ENCODE peak calls at places on chromosomes 2 and 18, in six cellular contexts. X, O, U, I, Q and W are unnamed samples.

GRCh38 chr2:16130906-16131400 is 190.6 kb downstream of the MYCN start:
- DNase-seq in I (no peak), O (no peak), X (no peak), U (no peak), Q (no peak), W (no peak)

GRCh38 chr2:240585101-240585500 is 1.4 kb upstream of the CAPN10 start:
- DNase-seq in I (no peak), X (peak; percentile 26), Q (no peak), O (no peak), U (peak; percentile 97), W (no peak)

GRCh38 chr2:124039032-124039431 is 13.9 kb downstream of the CNTNAP5 start:
- DNase-seq in O (no peak), I (no peak), U (no peak), Q (no peak), X (no peak), W (no peak)

GRCh38 chr2:242059566-242059965 is 190.0 kb downstream of the RTP5 start:
- DNase-seq in I (no peak), X (no peak), Q (no peak), O (no peak), U (no peak), W (no peak)

GRCh38 chr2:19185061-19185460 is 173.4 kb downstream of the OSR1 start:
- DNase-seq in I (no peak), X (no peak), U (no peak), Q (no peak), O (no peak), W (no peak)

GRCh38 chr18:55251186-55251995 is 292.1 kb upstream of the CCDC68 start:
- DNase-seq in I (no peak), U (no peak), X (no peak), Q (no peak), O (no peak), W (no peak)

GRCh38 chr18:69400253-69400975 is at the start of gene DOK6:
- DNase-seq in O (peak; percentile 43), I (no peak), X (peak; percentile 62), Q (peak; percentile 67), U (no peak), W (no peak)

GRCh38 chr2:65431417-65432226 is 777 bp downstream of the SPRED2 start:
- DNase-seq in O (peak; percentile 57), X (peak; percentile 76), U (peak; percentile 91), I (peak; percentile 58), Q (peak; percentile 39), W (no peak)

GRCh38 chr2:20635698-20636584 is 15.0 kb downstream of the HS1BP3 start:
- DNase-seq in O (peak; percentile 90), I (no peak), X (peak; percentile 90), U (peak; percentile 49), Q (peak; percentile 90), W (peak; percentile 48)

GRCh38 chr2:191601060-191601459 is 76.9 kb upstream of the NABP1 start:
- DNase-seq in O (no peak), Q (no peak), I (no peak), X (peak; percentile 70), U (no peak), W (no peak)

GRCh38 chr2:190718652-190719526 is 70.0 kb downstream of the NAB1 start:
- DNase-seq in Q (no peak), U (no peak), O (no peak), I (no peak), X (no peak), W (no peak)

GRCh38 chr18:58286793-58287625 is 243.0 kb downstream of the NEDD4L start:
- DNase-seq in X (no peak), Q (no peak), U (no peak), I (no peak), O (no peak), W (no peak)

GRCh38 chr18:58287626-58288289 is 243.7 kb downstream of the NEDD4L start:
- DNase-seq in I (no peak), U (no peak), X (no peak), O (no peak), Q (no peak), W (no peak)

GRCh38 chr18:58291131-58291530 is 247.1 kb downstream of the NEDD4L start:
- DNase-seq in I (no peak), X (no peak), U (no peak), Q (no peak), O (no peak), W (no peak)

GRCh38 chr18:58290059-58290747 is 246.2 kb downstream of the NEDD4L start:
- DNase-seq in U (no peak), X (no peak), O (no peak), Q (no peak), I (no peak), W (no peak)

GRCh38 chr18:58288922-58289797 is 245.1 kb downstream of the NEDD4L start:
- DNase-seq in O (peak; percentile 14), U (no peak), X (no peak), Q (peak; percentile 48), I (no peak), W (no peak)
- H3K27ac ChIP-seq in O (no peak overlapping the region), U (no peak overlapping the region), X (no peak overlapping the region), Q (no peak overlapping the region), I (no peak overlapping the region), W (no peak overlapping the region)

GRCh38 chr2:45652090-45653050 is 895 bp downstream of the PRKCE start:
- DNase-seq in X (peak; percentile 80), I (peak; percentile 13), U (peak; percentile 36), Q (peak; percentile 50), O (peak; percentile 65), W (no peak)
- H3K27ac ChIP-seq in X (peak overlapping the region; percentile 96), I (peak overlapping the region; percentile 62), U (no peak overlapping the region), Q (peak overlapping the region; percentile 98), O (peak overlapping the region; percentile 67), W (peak overlapping the region; percentile 36)

GRCh38 chr2:62663920-62664319 is 41.6 kb upstream of the EHBP1 start:
- DNase-seq in X (no peak), I (no peak), U (no peak), Q (no peak), O (no peak), W (no peak)
- H3K27ac ChIP-seq in X (no peak overlapping the region), I (no peak overlapping the region), U (no peak overlapping the region), Q (no peak overlapping the region), O (no peak overlapping the region), W (no peak overlapping the region)

GRCh38 chr2:238910751-238911351 is 63.0 kb downstream of the TWIST2 start:
- DNase-seq in Q (no peak), O (no peak), I (no peak), X (peak; percentile 44), U (no peak), W (no peak)
- H3K27ac ChIP-seq in Q (no peak overlapping the region), O (no peak overlapping the region), I (no peak overlapping the region), X (no peak overlapping the region), U (no peak overlapping the region), W (no peak overlapping the region)

GRCh38 chr2:127685410-127686110 is 10.2 kb upstream of the LIMS2 start:
- DNase-seq in O (no peak), X (no peak), I (no peak), U (no peak), Q (peak; percentile 2), W (no peak)

GRCh38 chr2:127694986-127695385 is 6.3 kb upstream of the SFT2D3 start:
- DNase-seq in Q (no peak), I (no peak), O (no peak), X (no peak), U (no peak), W (no peak)

GRCh38 chr2:127688405-127688804 is 12.9 kb upstream of the SFT2D3 start:
- DNase-seq in X (no peak), Q (no peak), U (no peak), O (no peak), I (no peak), W (no peak)

GRCh38 chr2:127695491-127696472 is 5.5 kb upstream of the SFT2D3 start:
- DNase-seq in U (no peak), Q (peak; percentile 43), X (no peak), O (peak; percentile 6), I (peak; percentile 44), W (no peak)

DNA sequence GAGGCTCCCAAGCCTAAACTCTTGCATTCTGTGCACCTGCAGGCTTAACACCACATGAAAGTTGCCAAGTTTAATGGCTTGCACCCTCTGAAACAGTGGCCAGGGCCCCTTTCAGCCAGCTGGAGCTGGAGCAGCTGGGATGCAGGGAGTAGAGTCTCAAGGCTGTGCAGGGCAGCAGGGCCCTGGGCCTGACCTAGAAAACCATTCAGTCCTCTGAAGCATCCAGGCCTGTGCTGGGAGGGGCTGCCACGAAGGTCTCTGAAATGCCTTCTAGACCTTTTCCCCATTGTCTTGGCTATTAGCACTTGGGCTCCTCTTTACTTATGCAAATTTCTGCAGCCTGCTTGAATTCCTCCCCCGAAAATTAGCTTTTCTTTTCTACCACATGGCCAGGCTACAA is 10.6 kb upstream of the SFT2D3 start:
- DNase-seq in X (no peak), U (no peak), I (no peak), O (no peak), Q (no peak), W (no peak)
- H3K27ac ChIP-seq in X (no peak overlapping the region), U (no peak overlapping the region), I (no peak overlapping the region), O (no peak overlapping the region), Q (no peak overlapping the region), W (no peak overlapping the region)